ENCODE peak calls at places on chromosome 9, in seven cellular contexts. J, W, B, R, P, G and D are unnamed samples.

GRCh38 chr9:101451498-101451897 is 15.9 kb upstream of the ALDOB start:
- DNase-seq in R (no peak), G (no peak), B (no peak), J (no peak), P (no peak), W (no peak), D (no peak)

GRCh38 chr9:21817176-21817575 is 14.7 kb downstream of the MTAP start:
- DNase-seq in G (no peak), R (no peak), J (no peak), B (no peak), P (no peak), W (peak; percentile 31), D (no peak)

GRCh38 chr9:131116281-131117101 is 8.9 kb upstream of the NUP214 start:
- DNase-seq in P (no peak), B (peak; percentile 49), G (no peak), J (peak; percentile 61), R (no peak), W (peak; percentile 70), D (no peak)

GRCh38 chr9:126733005-126733404 is 71.8 kb upstream of the ZBTB43 start:
- DNase-seq in G (no peak), B (no peak), W (no peak), P (no peak), J (no peak), R (no peak), D (no peak)

GRCh38 chr9:86652696-86653095 is 294.6 kb downstream of the GAS1 start:
- DNase-seq in P (no peak), G (no peak), J (no peak), B (no peak), W (no peak), R (no peak), D (no peak)

GRCh38 chr9:111945216-111945615 is 48.6 kb downstream of the UGCG start:
- DNase-seq in R (no peak), B (no peak), G (no peak), J (no peak), P (peak; percentile 60), W (no peak), D (no peak)

GRCh38 chr9:35035851-35036701 is 36.3 kb downstream of the VCP start:
- DNase-seq in B (peak; percentile 54), W (peak; percentile 70), R (peak; percentile 38), G (peak; percentile 29), P (peak; percentile 44), J (peak; percentile 74), D (peak; percentile 17)

GRCh38 chr9:126915281-126915816 is 767 bp downstream of the RALGPS1 start:
- DNase-seq in B (peak; percentile 28), G (peak; percentile 94), W (peak; percentile 31), P (no peak), R (peak; percentile 50), J (peak; percentile 70), D (peak; percentile 34)

GRCh38 chr9:96817973-96818372 is 36.3 kb downstream of the ZNF782 start:
- DNase-seq in G (no peak), J (no peak), P (no peak), B (no peak), W (no peak), R (no peak), D (no peak)

GRCh38 chr9:13719410-13719809 is 439.9 kb upstream of the MPDZ start:
- DNase-seq in P (peak; percentile 12), R (no peak), B (no peak), G (no peak), J (no peak), W (no peak), D (no peak)

GRCh38 chr9:94882953-94883641 is 156.6 kb downstream of the AOPEP start:
- DNase-seq in W (no peak), R (no peak), J (no peak), G (peak; percentile 88), B (no peak), P (peak; percentile 55), D (no peak)

GRCh38 chr9:93321220-93321610 is 130.3 kb upstream of the FAM120A start:
- DNase-seq in W (no peak), P (no peak), J (no peak), B (no peak), R (no peak), G (no peak), D (no peak)

GRCh38 chr9:81380504-81380903 is 308.8 kb downstream of the TLE1 start:
- DNase-seq in B (no peak), P (no peak), J (no peak), G (no peak), W (no peak), R (no peak), D (no peak)

DNA sequence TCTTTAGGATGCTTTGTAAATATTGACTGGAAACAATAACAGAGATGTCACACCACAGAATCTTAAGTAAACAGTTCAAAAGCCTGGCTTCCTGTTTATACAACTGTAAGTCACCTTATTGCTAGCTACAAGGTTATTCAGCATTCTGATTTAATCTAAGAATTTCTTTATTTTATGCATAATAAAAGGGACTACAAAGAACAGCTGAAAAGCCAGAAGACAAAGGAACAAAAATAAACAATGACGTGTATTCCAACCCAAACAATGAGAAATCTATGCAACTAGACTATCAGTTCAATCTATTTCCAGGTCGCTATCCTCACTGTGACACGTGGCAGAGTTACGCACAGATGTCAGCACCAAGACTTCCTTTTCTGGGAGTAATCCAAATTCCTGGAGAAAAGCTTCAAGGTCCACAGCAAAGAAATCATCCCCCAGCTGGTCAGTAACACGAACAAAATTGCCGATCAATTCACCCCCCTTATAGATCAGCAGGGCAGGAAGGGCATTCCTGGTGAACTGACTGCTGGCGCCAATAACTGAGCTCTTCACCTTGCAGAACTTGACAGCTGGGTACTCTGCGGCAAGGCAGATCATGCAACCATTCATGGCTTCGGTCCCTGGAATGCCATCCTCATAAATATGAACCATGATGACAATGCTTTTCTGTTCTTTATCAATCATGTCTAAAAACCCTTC is 8.4 kb downstream of the PDCL start:
- DNase-seq in J (no peak), W (no peak), P (peak; percentile 97), G (no peak), B (no peak), R (no peak), D (no peak)
- TF ChIP-seq POLR2A in J (no peak), W (no peak), P (peak; percentile 86), G (no peak), B (no peak), R (no peak), D (no peak)

GRCh38 chr9:83979812-83980394 is at the start of gene HNRNPK:
- DNase-seq in J (peak; percentile 100), W (peak; percentile 99), B (peak; percentile 99), R (peak; percentile 100), G (peak; percentile 98), P (peak; percentile 97), D (peak; percentile 100)
- TF ChIP-seq POLR2A in J (no peak), W (no peak), B (no peak), R (no peak), G (peak; percentile 82), P (no peak), D (no peak)

GRCh38 chr9:98192503-98193335 is at the start of gene CORO2A:
- DNase-seq in J (peak; percentile 75), W (peak; percentile 65), P (peak; percentile 66), R (peak; percentile 89), G (peak; percentile 81), B (peak; percentile 55), D (peak; percentile 71)
- TF ChIP-seq POLR2A in J (no peak), W (peak; percentile 22), P (no peak), R (peak; percentile 63), G (no peak), B (peak; percentile 58), D (no peak)

DNA sequence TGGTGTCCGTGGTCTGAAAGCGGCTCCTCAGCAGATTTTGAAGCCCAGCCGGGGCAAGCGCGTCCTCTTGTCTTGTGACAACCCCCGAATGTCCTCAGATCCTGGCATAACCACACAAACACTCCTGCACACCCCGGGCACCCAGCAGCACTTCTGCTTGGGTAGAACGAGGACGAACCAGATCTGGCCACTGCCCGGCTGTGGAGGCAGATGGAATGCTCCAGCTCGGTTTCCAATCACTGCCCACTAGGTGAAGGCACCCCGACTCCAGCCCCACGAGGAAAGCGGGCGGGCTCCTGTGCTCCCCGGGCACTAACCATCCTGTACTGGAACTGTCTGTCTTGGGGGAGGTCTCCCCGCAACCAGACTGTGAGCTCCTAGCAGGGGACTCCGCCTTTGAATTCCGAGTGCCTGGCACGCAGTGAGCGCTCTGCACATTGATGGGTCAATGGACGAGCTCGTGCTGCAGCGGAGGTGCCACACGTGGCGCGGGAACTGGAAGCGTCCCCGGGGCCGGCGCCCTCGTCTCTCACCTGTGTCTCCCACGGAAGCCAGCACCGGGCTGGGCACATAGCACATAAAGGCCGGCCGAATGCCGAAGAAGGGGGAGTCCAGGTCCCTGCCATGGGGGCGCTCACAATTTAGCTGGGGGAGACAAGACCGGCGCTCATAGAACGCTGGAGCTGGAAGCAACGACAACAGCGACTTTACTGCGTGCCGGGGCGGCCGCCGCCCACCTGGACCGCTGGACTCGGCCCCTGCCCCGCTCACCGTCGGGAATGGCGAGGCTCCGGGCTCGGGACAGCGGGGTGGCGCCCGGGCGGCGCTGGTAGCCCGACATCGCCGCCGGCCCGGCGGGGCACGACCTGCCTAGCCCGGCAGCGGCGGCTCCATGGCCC is 608 bp downstream of the ENTR1 start:
- DNase-seq in B (no peak), J (no peak), R (peak; percentile 64), P (peak; percentile 44), G (peak; percentile 52), W (no peak), D (peak; percentile 54)
- TF ChIP-seq POLR2A in B (no peak), J (no peak), R (no peak), P (no peak), G (no peak), W (no peak), D (no peak)

DNA sequence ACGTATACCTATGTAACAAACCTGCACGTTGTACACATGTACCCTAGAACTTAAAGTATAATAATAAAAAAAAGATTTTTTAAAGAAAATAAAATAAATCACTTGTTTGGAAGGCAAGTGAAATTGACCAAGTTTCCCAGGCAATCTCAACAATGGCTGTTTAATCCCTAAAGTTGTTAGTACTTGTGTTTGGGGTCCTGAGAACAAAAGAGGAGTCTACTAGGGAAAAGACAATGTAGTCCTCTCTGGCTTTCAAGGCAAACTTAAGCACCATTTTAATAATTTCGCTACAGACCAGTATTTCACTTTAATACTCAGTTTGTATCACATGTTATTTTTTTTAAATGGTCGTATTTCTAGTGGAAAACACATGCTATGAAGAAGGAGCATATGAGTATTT is 14.2 kb downstream of the CEMIP2 start:
- DNase-seq in J (no peak), R (no peak), B (no peak), P (no peak), W (no peak), G (no peak), D (no peak)
- TF ChIP-seq POLR2A in J (no peak), R (no peak), B (no peak), P (no peak), W (no peak), G (no peak), D (no peak)